ENCODE peak calls at places on chromosomes 4 and X, in five cellular contexts. A, T, S, B and Y are unnamed samples.

GRCh38 chr4:39714171-39714570 is 16.2 kb downstream of the UBE2K start:
- DNase-seq in A (no peak), T (no peak), S (no peak), B (no peak), Y (no peak)

GRCh38 chr4:76755756-76756155 is 142.2 kb downstream of the SOWAHB start:
- DNase-seq in A (no peak), T (no peak), S (no peak), B (no peak), Y (no peak)

GRCh38 chr4:175252642-175253041 is 334.5 kb downstream of the ADAM29 start:
- DNase-seq in A (no peak), T (no peak), S (no peak), B (no peak), Y (no peak)

GRCh38 chr4:73411731-73412414 is 7.8 kb downstream of the ALB start:
- DNase-seq in A (no peak), T (no peak), S (no peak), B (no peak), Y (no peak)

GRCh38 chr4:1285790-1286553 is 3.7 kb upstream of the MAEA start:
- DNase-seq in A (no peak), T (no peak), S (peak; percentile 62), B (no peak), Y (no peak)

GRCh38 chr4:83558693-83559092 is 22.8 kb downstream of the GPAT3 start:
- DNase-seq in A (no peak), T (no peak), S (no peak), B (no peak), Y (no peak)

GRCh38 chr4:124123181-124123580 is 589.4 kb downstream of the ANKRD50 start:
- DNase-seq in A (no peak), T (no peak), S (no peak), B (no peak), Y (no peak)

GRCh38 chr4:186823989-186824388 is 100.3 kb upstream of the FAT1 start:
- DNase-seq in A (no peak), T (no peak), S (no peak), B (no peak), Y (no peak)

GRCh38 chr4:117156806-117157205 is 71.4 kb upstream of the TRAM1L1 start:
- DNase-seq in A (no peak), T (no peak), S (no peak), B (no peak), Y (no peak)

GRCh38 chrX:150507251-150507856 is 61.1 kb upstream of the MTM1 start:
- DNase-seq in A (no peak), T (no peak), S (peak; percentile 80), B (no peak), Y (peak; percentile 48)

GRCh38 chr4:5882947-5883346 is 9.9 kb downstream of the CRMP1 start:
- DNase-seq in A (no peak), T (no peak), S (no peak), B (peak; percentile 70), Y (no peak)

GRCh38 chr4:52014903-52015302 is 5.3 kb downstream of the LRRC66 start:
- DNase-seq in A (no peak), T (no peak), S (no peak), B (no peak), Y (no peak)

GRCh38 chr4:118350961-118351360 is 1.8 kb downstream of the PRSS12 start:
- DNase-seq in A (no peak), T (no peak), S (no peak), B (no peak), Y (no peak)

GRCh38 chr4:52201705-52202104 is 150.6 kb downstream of the SPATA18 start:
- DNase-seq in A (no peak), T (no peak), S (peak; percentile 14), B (no peak), Y (peak; percentile 23)

GRCh38 chr4:150321113-150321512 is 242.9 kb downstream of the DCLK2 start:
- DNase-seq in A (no peak), T (no peak), S (no peak), B (no peak), Y (no peak)

GRCh38 chr4:89344571-89344970 is 37.0 kb upstream of the GPRIN3 start:
- DNase-seq in A (no peak), T (no peak), S (no peak), B (no peak), Y (no peak)

GRCh38 chrX:47500541-47500940 is 17.5 kb upstream of the ZNF41 start:
- DNase-seq in A (no peak), T (no peak), S (no peak), B (no peak), Y (no peak)

GRCh38 chr4:101355767-101356702 is 8.7 kb upstream of the PPP3CA start:
- DNase-seq in A (peak; percentile 74), T (no peak), S (no peak), B (no peak), Y (no peak)